ENCODE peak calls at places on chromosome 1, in eight cellular contexts. C is activated T-helper 2 cell treated with anti-CD3 and anti-CD28 coated beads, Interferon-gamma antibody, Interleukin-2, Interleukin-4, amounts not matched to agents 10 μg/mL and 5 μg/mL and 100 μg/mL, durations not matched to agents 14 hours and 24 hours and 36 hours; Y is Caki2; F is cardiac muscle cell; R is nephron progenitor cell; A is CD4-positive, alpha-beta T cell; J is AG04450; M is heart left ventricle. N is an unnamed sample.

GRCh38 chr1:169307176-169307575 is 60.4 kb downstream of the NME7 start:
- DNase-seq in R (no peak), J (no peak), A (no peak), Y (no peak), M (no peak), C (no peak), F (no peak), N (no peak)

GRCh38 chr1:207081106-207081505 is 7.6 kb upstream of the C4BPB start:
- DNase-seq in Y (no peak), C (no peak), J (no peak), A (no peak), F (no peak), M (no peak), R (no peak), N (no peak)

GRCh38 chr1:34825455-34826081 is 32.8 kb downstream of the GJA4 start:
- DNase-seq in M (peak; percentile 38), J (no peak), Y (no peak), F (no peak), C (peak; percentile 6), A (no peak), R (no peak), N (peak; percentile 28)

GRCh38 chr1:229109320-229109761 is 161.6 kb upstream of the RAB4A start:
- DNase-seq in J (no peak), A (no peak), M (peak; percentile 27), R (no peak), F (peak; percentile 14), C (no peak), Y (no peak), N (no peak)

GRCh38 chr1:53362851-53363642 is 35.2 kb upstream of the LRP8 start:
- DNase-seq in F (no peak), M (peak; percentile 2), Y (no peak), A (no peak), J (no peak), C (no peak), R (no peak), N (no peak)

GRCh38 chr1:107480548-107480947 is 339.7 kb downstream of the NTNG1 start:
- DNase-seq in F (peak; percentile 1), Y (no peak), C (no peak), J (no peak), R (peak; percentile 2), A (no peak), M (no peak), N (no peak)

GRCh38 chr1:150065184-150065871 is 2.2 kb upstream of the VPS45 start:
- DNase-seq in A (no peak), Y (no peak), M (no peak), F (peak; percentile 60), J (no peak), R (no peak), C (no peak), N (no peak)

GRCh38 chr1:233289676-233290075 is 5.8 kb downstream of the PCNX2 start:
- DNase-seq in M (no peak), R (no peak), A (no peak), F (no peak), C (no peak), Y (no peak), J (no peak), N (no peak)

GRCh38 chr1:180358649-180359048 is 128.6 kb downstream of the LHX4 start:
- DNase-seq in F (peak; percentile 60), J (no peak), Y (no peak), C (no peak), M (peak; percentile 6), R (no peak), A (no peak), N (no peak)

N was measured in lung.